ENCODE peak calls at places on chromosomes 7 and 10, in six cellular contexts. E, P, M, C, T and H are unnamed samples.

GRCh38 chr7:149027560-149028345 is 552 bp downstream of the PDIA4 start:
- DNase-seq in E (no peak), P (no peak), M (no peak), C (no peak), T (no peak), H (no peak)

GRCh38 chr7:80678703-80679102 is 40.3 kb downstream of the CD36 start:
- DNase-seq in E (no peak), P (no peak), M (no peak), C (no peak), T (no peak), H (no peak)

GRCh38 chr7:471866-472639 is 47.6 kb downstream of the PDGFA start:
- DNase-seq in E (no peak), P (peak), M (peak), C (no peak), T (no peak), H (peak)

GRCh38 chr10:79093658-79094411 is 25.1 kb downstream of the ZMIZ1 start:
- DNase-seq in E (no peak), P (no peak), M (no peak), C (no peak), T (peak), H (peak)

GRCh38 chr10:131048595-131048994 is 262.9 kb downstream of the TCERG1L start:
- DNase-seq in E (no peak), P (no peak), M (no peak), C (no peak), T (no peak), H (no peak)

GRCh38 chr7:38629621-38630020 is 1.6 kb downstream of the AMPH start:
- DNase-seq in E (no peak), P (no peak), M (no peak), C (no peak), T (no peak), H (peak)

GRCh38 chr7:14690486-14690885 is 212.1 kb downstream of the DGKB start:
- DNase-seq in E (no peak), P (no peak), M (no peak), C (no peak), T (no peak), H (no peak)

GRCh38 chr10:16986406-16987128 is 143.0 kb downstream of the CUBN start:
- DNase-seq in E (no peak), P (no peak), M (no peak), C (no peak), T (no peak), H (peak)

GRCh38 chr7:92485974-92486373 is 8.2 kb upstream of the ERVW-1 start:
- DNase-seq in E (no peak), P (no peak), M (no peak), C (no peak), T (no peak), H (no peak)

GRCh38 chr7:69890081-69890369 is 291.8 kb downstream of the AUTS2 start:
- DNase-seq in E (no peak), P (no peak), M (no peak), C (no peak), T (no peak), H (no peak)

GRCh38 chr7:150721970-150722373 is 5.6 kb downstream of the GIMAP1 start:
- DNase-seq in E (no peak), P (no peak), M (no peak), C (no peak), T (no peak), H (no peak)

GRCh38 chr7:9889557-9889956 is 1084.1 kb upstream of the PHF14 start:
- DNase-seq in E (no peak), P (no peak), M (no peak), C (no peak), T (no peak), H (no peak)

GRCh38 chr10:116748041-116748440 is 5.7 kb upstream of the HSPA12A start:
- DNase-seq in E (no peak), P (no peak), M (no peak), C (no peak), T (no peak), H (peak)

GRCh38 chr10:70148516-70148915 is 2.0 kb upstream of the TYSND1 start:
- DNase-seq in E (no peak), P (no peak), M (no peak), C (no peak), T (no peak), H (no peak)

GRCh38 chr10:44153901-44154670 is 230.8 kb downstream of the CXCL12 start:
- DNase-seq in E (no peak), P (no peak), M (no peak), C (no peak), T (no peak), H (no peak)

GRCh38 chr10:86365346-86366032 is 1.1 kb downstream of the GRID1 start:
- DNase-seq in E (peak), P (peak), M (no peak), C (no peak), T (no peak), H (no peak)

GRCh38 chr7:27102578-27103442 is at the start of gene HOXA2:
- DNase-seq in E (no peak), P (no peak), M (no peak), C (no peak), T (no peak), H (peak)

GRCh38 chr7:2609001-2609411 is 22.8 kb upstream of the TTYH3 start:
- DNase-seq in E (no peak), P (no peak), M (peak), C (no peak), T (peak), H (no peak)

GRCh38 chr10:125633517-125633999 is 49.4 kb downstream of the TEX36 start:
- DNase-seq in E (no peak), P (no peak), M (no peak), C (no peak), T (no peak), H (peak)

GRCh38 chr10:125538947-125539649 is 143.9 kb downstream of the TEX36 start:
- DNase-seq in E (no peak), P (no peak), M (no peak), C (no peak), T (no peak), H (no peak)

GRCh38 chr10:11546581-11546980 is 64.9 kb downstream of the USP6NL start:
- DNase-seq in E (no peak), P (no peak), M (no peak), C (no peak), T (no peak), H (peak)

GRCh38 chr10:65571011-65571570 is 1354.7 kb upstream of the LRRTM3 start:
- DNase-seq in E (no peak), P (no peak), M (no peak), C (no peak), T (no peak), H (peak)

GRCh38 chr10:84333864-84334451 is 5.6 kb downstream of the CCSER2 start:
- DNase-seq in E (no peak), P (no peak), M (peak), C (no peak), T (peak), H (peak)

GRCh38 chr10:104123397-104123796 is 1.4 kb downstream of the SFR1 start:
- DNase-seq in E (no peak), P (no peak), M (no peak), C (no peak), T (no peak), H (peak)

GRCh38 chr10:133420579-133420978 is 3.8 kb downstream of the SPRN start:
- DNase-seq in E (no peak), P (no peak), M (no peak), C (no peak), T (no peak), H (no peak)

GRCh38 chr7:41652265-41652664 is 50.6 kb downstream of the INHBA start:
- DNase-seq in E (no peak), P (no peak), M (no peak), C (peak), T (no peak), H (peak)

GRCh38 chr7:102859084-102859798 is 53.6 kb upstream of the LRRC17 start:
- DNase-seq in E (no peak), P (no peak), M (no peak), C (no peak), T (no peak), H (no peak)

GRCh38 chr7:74514131-74514591 is 60.5 kb downstream of the GTF2IRD1 start:
- DNase-seq in E (peak), P (no peak), M (no peak), C (no peak), T (no peak), H (no peak)

GRCh38 chr7:519974-520458 is 370 bp upstream of the PDGFA start:
- DNase-seq in E (peak), P (no peak), M (no peak), C (no peak), T (peak), H (peak)

GRCh38 chr10:99788598-99789259 is 6.3 kb downstream of the ABCC2 start:
- DNase-seq in E (no peak), P (no peak), M (no peak), C (peak), T (no peak), H (peak)

GRCh38 chr7:22837308-22837707 is 14.7 kb upstream of the TOMM7 start:
- DNase-seq in E (no peak), P (no peak), M (no peak), C (no peak), T (no peak), H (no peak)

GRCh38 chr10:79299397-79300370 is 47.6 kb upstream of the PPIF start:
- DNase-seq in E (no peak), P (no peak), M (no peak), C (peak), T (no peak), H (peak)

GRCh38 chr10:10630281-10630680 is 387.4 kb upstream of the CELF2 start:
- DNase-seq in E (no peak), P (no peak), M (no peak), C (no peak), T (no peak), H (no peak)

GRCh38 chr10:77082601-77083252 is 554.9 kb downstream of the KCNMA1 start:
- DNase-seq in E (no peak), P (no peak), M (no peak), C (peak), T (no peak), H (peak)

GRCh38 chr10:98097611-98098010 is 36.8 kb upstream of the R3HCC1L start:
- DNase-seq in E (no peak), P (no peak), M (no peak), C (no peak), T (no peak), H (no peak)